ENCODE peak calls at places on chromosomes 4 and X, in six cellular contexts. Y is mucosa of descending colon; N is CD8-positive, alpha-beta T cell; M is sciatic nerve; T is A549; Q is BJ. R is an unnamed sample.

GRCh38 chrX:117996408-117996807 is 120.2 kb downstream of the KLHL13 start:
- DNase-seq in Y (no peak), M (no peak), N (no peak), T (no peak), Q (no peak), R (no peak)

GRCh38 chrX:41923925-41924693 is 755 bp upstream of the CASK start:
- DNase-seq in N (peak), Y (peak), Q (no peak), M (no peak), T (peak), R (no peak)

GRCh38 chr4:113368056-113368455 is 318.6 kb downstream of the ANK2 start:
- DNase-seq in M (no peak), N (no peak), T (no peak), Y (no peak), Q (peak), R (no peak)

GRCh38 chrX:38618152-38618551 is 56.8 kb downstream of the TSPAN7 start:
- DNase-seq in Y (no peak), M (no peak), Q (no peak), T (no peak), N (no peak), R (no peak)

GRCh38 chr4:153018716-153019115 is 82.6 kb downstream of the FHDC1 start:
- DNase-seq in T (no peak), Y (no peak), Q (no peak), N (no peak), M (no peak), R (no peak)

GRCh38 chrX:13377537-13377936 is 57.7 kb upstream of the ATXN3L start:
- DNase-seq in N (no peak), Y (no peak), M (no peak), T (no peak), Q (peak), R (no peak)

GRCh38 chr4:157781361-157781760 is 391.5 kb downstream of the GASK1B start:
- DNase-seq in N (no peak), T (no peak), M (no peak), Q (no peak), Y (no peak), R (no peak)

GRCh38 chr4:40763228-40763716 is 13.5 kb downstream of the NSUN7 start:
- DNase-seq in Y (no peak), N (no peak), Q (no peak), T (no peak), M (no peak), R (peak)

GRCh38 chr4:181897935-181898334 is 345.3 kb upstream of the TENM3 start:
- DNase-seq in M (no peak), N (no peak), Q (peak), T (no peak), Y (no peak), R (no peak)

GRCh38 chr4:70705146-70705855 is 16.5 kb upstream of the RUFY3 start:
- DNase-seq in Q (no peak), Y (peak), T (peak), N (peak), M (peak), R (peak)

GRCh38 chr4:183337349-183337748 is 15.1 kb upstream of the CLDN24 start:
- DNase-seq in Y (no peak), N (no peak), Q (no peak), M (no peak), T (no peak), R (no peak)

GRCh38 chr4:30610361-30610760 is 109.8 kb upstream of the PCDH7 start:
- DNase-seq in Y (no peak), M (no peak), N (no peak), Q (no peak), T (no peak), R (no peak)

GRCh38 chr4:41512139-41512538 is 25.8 kb upstream of the LIMCH1 start:
- DNase-seq in T (no peak), Q (no peak), N (no peak), Y (no peak), M (no peak), R (no peak)

GRCh38 chr4:76306882-76307669 is 543 bp downstream of the STBD1 start:
- DNase-seq in T (peak), M (peak), N (no peak), Y (peak), Q (no peak), R (no peak)

GRCh38 chr4:26233350-26233749 is 87.5 kb upstream of the RBPJ start:
- DNase-seq in T (no peak), N (no peak), Q (no peak), Y (no peak), M (no peak), R (no peak)

GRCh38 chrX:18681996-18682395 is 10.1 kb upstream of the RS1 start:
- DNase-seq in T (no peak), M (no peak), Y (no peak), Q (no peak), N (no peak), R (no peak)

GRCh38 chr4:1231637-1232360 is 17.1 kb downstream of the CTBP1 start:
- DNase-seq in Y (no peak), N (no peak), M (no peak), Q (no peak), T (no peak), R (no peak)

GRCh38 chr4:24514808-24515207 is 69.5 kb downstream of the DHX15 start:
- DNase-seq in T (no peak), Q (no peak), N (no peak), M (no peak), Y (no peak), R (no peak)

GRCh38 chr4:30073001-30073710 is 647.0 kb upstream of the PCDH7 start:
- DNase-seq in M (no peak), T (no peak), Q (no peak), N (no peak), Y (no peak), R (no peak)

GRCh38 chr4:86818845-86819244 is 30.3 kb downstream of the SLC10A6 start:
- DNase-seq in Q (no peak), T (peak), N (no peak), M (no peak), Y (no peak), R (no peak)

GRCh38 chr4:44425614-44426208 is 22.9 kb downstream of the KCTD8 start:
- DNase-seq in M (no peak), Y (no peak), Q (no peak), N (no peak), T (peak), R (no peak)

GRCh38 chr4:133759428-133759827 is 442.2 kb downstream of the PABPC4L start:
- DNase-seq in M (no peak), Y (no peak), Q (no peak), N (no peak), T (no peak), R (no peak)

GRCh38 chrX:73977542-73978169 is 326.3 kb upstream of the ZCCHC13 start:
- DNase-seq in M (no peak), Q (no peak), T (no peak), Y (no peak), N (no peak), R (no peak)

GRCh38 chr4:108744307-108744706 is 18.5 kb downstream of the ETNPPL start:
- DNase-seq in Y (no peak), Q (no peak), M (no peak), T (no peak), N (no peak), R (no peak)

GRCh38 chr4:107838763-107839162 is 14.0 kb downstream of the SGMS2 start:
- DNase-seq in Y (no peak), N (no peak), T (no peak), M (no peak), Q (no peak), R (no peak)

GRCh38 chr4:95155759-95156451 is 392.9 kb downstream of the UNC5C start:
- DNase-seq in Q (no peak), N (no peak), Y (no peak), T (peak), M (no peak), R (no peak)

GRCh38 chr4:151850751-151851150 is 89.9 kb upstream of the GATB start:
- DNase-seq in T (no peak), Y (no peak), N (no peak), Q (peak), M (no peak), R (no peak)

GRCh38 chr4:55675196-55675793 is 39.2 kb upstream of the NMU start:
- DNase-seq in T (no peak), Y (no peak), M (no peak), Q (no peak), N (no peak), R (no peak)

GRCh38 chr4:103994059-103994458 is 274.3 kb upstream of the TACR3 start:
- DNase-seq in Y (no peak), N (no peak), Q (no peak), T (peak), M (no peak), R (no peak)

GRCh38 chr4:122831515-122832196 is 5.0 kb downstream of the FGF2 start:
- DNase-seq in N (no peak), Q (no peak), Y (no peak), T (no peak), M (no peak), R (no peak)

GRCh38 chr4:73944061-73944875 is 37.6 kb downstream of the PF4 start:
- DNase-seq in M (no peak), T (no peak), N (no peak), Y (peak), Q (no peak), R (no peak)

GRCh38 chr4:2071912-2072867 is 13.1 kb downstream of the NAT8L start:
- DNase-seq in M (peak), T (no peak), Y (peak), Q (no peak), N (no peak), R (no peak)

GRCh38 chrX:35800479-35800878 is 2.3 kb downstream of the MAGEB16 start:
- DNase-seq in Y (no peak), N (no peak), Q (no peak), M (no peak), T (no peak), R (no peak)

GRCh38 chr4:47531241-47531953 is 46.3 kb downstream of the ATP10D start:
- DNase-seq in Q (no peak), M (no peak), N (peak), Y (no peak), T (peak), R (peak)

GRCh38 chr4:8072235-8072968 is 86.2 kb downstream of the ABLIM2 start:
- DNase-seq in M (no peak), Q (no peak), Y (peak), T (no peak), N (no peak), R (no peak)

GRCh38 chrX:16839224-16839851 is 30.8 kb downstream of the RBBP7 start:
- DNase-seq in Q (no peak), Y (no peak), T (no peak), N (no peak), M (no peak), R (no peak)

GRCh38 chrX:46690818-46691217 is 68.1 kb downstream of the SLC9A7 start:
- DNase-seq in M (no peak), T (no peak), Q (no peak), N (no peak), Y (no peak), R (no peak)

GRCh38 chrX:18617351-18617750 is 54.6 kb downstream of the RS1 start:
- DNase-seq in Q (no peak), M (no peak), T (peak), Y (no peak), N (no peak), R (no peak)

GRCh38 chr4:46081211-46081610 is 42.6 kb downstream of the GABRG1 start:
- DNase-seq in N (no peak), T (no peak), M (no peak), Q (no peak), Y (no peak), R (no peak)